ENCODE peak calls at places on chromosomes 16 and 17, in nine cellular contexts. C is stomach, R is mesendoderm, H is MM.1S, K is trophoblast cell, G is heart right ventricle, V is A549, W is body of pancreas, S is lung. Q is an unnamed sample.

GRCh38 chr17:39854909-39855308 is 9.2 kb downstream of the IKZF3 start:
- DNase-seq in H (no peak), R (no peak), S (no peak), W (no peak), C (no peak), K (no peak), V (no peak), G (no peak), Q (no peak)

GRCh38 chr17:6755281-6755680 is 565 bp upstream of the XAF1 start:
- DNase-seq in V (no peak), C (no peak), S (no peak), W (peak; percentile 32), K (no peak), R (no peak), H (no peak), G (peak; percentile 68), Q (no peak)

GRCh38 chr16:57667526-57668258 is 414 bp upstream of the ADGRG3 start:
- DNase-seq in H (no peak), C (peak; percentile 54), K (peak; percentile 92), G (no peak), S (peak; percentile 74), R (peak; percentile 78), W (peak; percentile 59), V (no peak), Q (no peak)

GRCh38 chr16:67207116-67207856 is 8.4 kb downstream of the ELMO3 start:
- DNase-seq in H (no peak), K (no peak), S (no peak), G (no peak), R (no peak), W (no peak), C (no peak), V (no peak), Q (no peak)

GRCh38 chr17:8056232-8056975 is 17.5 kb downstream of the ALOX15B start:
- DNase-seq in V (no peak), G (no peak), K (peak; percentile 44), H (no peak), C (peak; percentile 81), W (peak; percentile 83), S (peak; percentile 80), R (no peak), Q (no peak)

GRCh38 chr17:68539536-68540469 is 27.6 kb downstream of the PRKAR1A start:
- DNase-seq in K (peak; percentile 65), H (peak; percentile 25), G (no peak), S (peak; percentile 74), R (peak; percentile 61), C (peak; percentile 55), W (peak; percentile 15), V (no peak), Q (no peak)

GRCh38 chr16:80202831-80203230 is 338.0 kb upstream of the DYNLRB2 start:
- DNase-seq in H (no peak), V (no peak), W (no peak), R (no peak), C (no peak), K (no peak), G (no peak), S (no peak), Q (no peak)

GRCh38 chr17:10121971-10122707 is 76.3 kb downstream of the GAS7 start:
- DNase-seq in K (no peak), G (peak; percentile 51), V (no peak), S (no peak), C (no peak), W (no peak), H (no peak), R (no peak), Q (no peak)

DNA sequence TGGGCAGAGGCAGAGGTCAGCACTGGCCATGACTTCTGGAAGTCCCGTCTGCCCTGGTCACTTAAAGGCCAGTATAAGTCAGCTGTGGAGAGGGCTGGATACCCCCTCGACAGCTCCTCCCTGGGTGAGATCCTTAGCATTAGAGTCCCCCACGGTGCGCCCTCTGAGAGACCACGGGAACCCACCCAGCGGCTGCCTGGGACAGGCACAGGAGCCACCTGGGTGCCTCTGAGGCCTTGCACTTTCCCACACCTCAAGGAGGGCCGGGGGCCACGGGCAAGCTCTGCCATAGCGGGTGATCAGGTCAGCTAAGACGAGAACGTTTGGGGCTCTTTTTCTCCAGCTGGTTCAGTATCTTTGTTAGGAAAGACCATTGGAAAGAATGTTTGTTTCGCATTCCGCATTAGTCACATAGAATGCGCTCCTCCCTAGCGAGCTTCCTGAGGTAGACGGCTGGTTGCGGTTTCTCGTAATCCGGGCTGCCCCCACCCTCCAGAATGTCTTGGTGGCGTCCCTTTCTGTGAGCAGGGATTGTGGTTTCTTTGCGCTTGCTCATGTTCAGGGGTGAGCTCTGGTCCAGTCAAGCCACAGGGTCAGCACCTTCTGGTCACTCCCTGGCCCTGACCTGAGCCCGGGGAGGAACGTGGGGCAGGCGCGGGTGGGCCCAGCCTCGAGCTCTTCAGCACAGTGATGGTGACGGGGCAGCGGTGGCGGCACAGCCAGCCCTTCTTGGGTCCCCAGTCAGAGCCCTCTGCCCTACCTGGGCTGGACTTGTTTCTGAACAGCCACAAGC is 25.2 kb downstream of the NME3 start:
- DNase-seq in C (no peak), V (no peak), W (no peak), K (peak; percentile 97), R (peak; percentile 60), S (no peak), G (no peak), H (no peak), Q (no peak)
- H3K27ac ChIP-seq in C (no peak overlapping the region), V (peak overlapping the region; percentile 72), W (no peak overlapping the region), K (peak overlapping the region; percentile 99), R (no peak overlapping the region), S (no peak overlapping the region), G (no peak overlapping the region), H (no peak overlapping the region), Q (no peak overlapping the region)

GRCh38 chr16:47460301-47460754 is 535 bp downstream of the ITFG1 start:
- DNase-seq in K (peak; percentile 58), R (peak; percentile 54), H (no peak), C (no peak), W (peak; percentile 10), G (no peak), S (no peak), V (no peak), Q (peak; percentile 1)

GRCh38 chr16:47459603-47460002 is 1.3 kb downstream of the ITFG1 start:
- DNase-seq in S (no peak), G (no peak), W (no peak), C (no peak), H (no peak), R (peak; percentile 40), K (no peak), V (no peak), Q (no peak)

GRCh38 chr16:47463771-47464624 is 2.9 kb downstream of the PHKB start:
- DNase-seq in R (no peak), V (no peak), H (no peak), G (no peak), K (no peak), C (no peak), W (no peak), S (no peak), Q (no peak)

GRCh38 chr16:47460755-47461597 is at the start of the genes ITFG1 and PHKB:
- DNase-seq in R (peak; percentile 98), K (peak; percentile 92), W (peak; percentile 93), H (peak; percentile 93), C (peak; percentile 91), V (peak; percentile 56), S (peak; percentile 91), G (peak; percentile 93), Q (peak; percentile 96)

GRCh38 chr16:47461598-47462266 is 601 bp downstream of the PHKB start:
- DNase-seq in H (peak; percentile 80), W (peak; percentile 68), K (peak; percentile 94), C (no peak), V (peak; percentile 53), S (peak; percentile 52), R (peak; percentile 66), G (no peak), Q (peak; percentile 18)
- H3K4me1 ChIP-seq in H (peaks cover 19% of the 10 kb centered on the region), W (peaks cover 39% of the 10 kb centered on the region), K (peaks cover 5% of the 10 kb centered on the region), C (peaks cover 40% of the 10 kb centered on the region), V (peaks cover 17% of the 10 kb centered on the region), S (peaks cover 9% of the 10 kb centered on the region), R (peaks cover 7% of the 10 kb centered on the region), G (peaks cover 67% of the 10 kb centered on the region), Q (peaks cover 10% of the 10 kb centered on the region)

GRCh38 chr16:61871837-61872777 is 164.1 kb downstream of the CDH8 start:
- DNase-seq in V (no peak), H (no peak), G (no peak), C (no peak), R (peak; percentile 46), S (no peak), K (no peak), W (no peak), Q (no peak)
- H3K27ac ChIP-seq in V (no peak overlapping the region), H (no peak overlapping the region), G (no peak overlapping the region), C (no peak overlapping the region), R (peak overlapping the region; percentile 70), S (no peak overlapping the region), K (no peak overlapping the region), W (no peak overlapping the region), Q (no peak overlapping the region)

DNA sequence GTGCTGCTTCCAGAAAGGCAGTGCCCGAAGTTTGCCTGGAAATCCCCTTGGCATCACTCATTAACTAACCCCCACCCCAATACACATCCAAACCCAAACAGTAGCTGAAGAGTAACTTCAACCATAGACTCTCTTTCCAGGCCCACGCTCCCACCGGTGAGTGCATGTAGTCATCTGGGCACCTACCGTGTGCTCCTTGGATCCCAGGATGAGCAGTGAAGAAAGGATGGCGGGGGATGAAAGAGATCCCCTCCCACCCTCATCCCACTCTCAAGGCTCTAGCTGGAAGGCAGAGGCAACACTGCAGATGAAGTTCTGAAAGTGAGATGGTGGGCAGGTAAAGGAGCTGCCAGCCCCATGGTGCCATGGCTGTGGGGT is 305.0 kb downstream of the SOX9 start:
- DNase-seq in H (no peak), V (no peak), W (no peak), G (no peak), S (no peak), R (no peak), C (no peak), K (no peak), Q (no peak)
- H3K4me1 ChIP-seq in H (peaks cover 28% of the 10 kb centered on the region), V (peaks cover 96% of the 10 kb centered on the region), W (peaks cover 30% of the 10 kb centered on the region), G (no peaks in the 10 kb centered on the region), S (peaks cover 3% of the 10 kb centered on the region), R (no peaks in the 10 kb centered on the region), C (peaks cover 49% of the 10 kb centered on the region), K (peaks cover 27% of the 10 kb centered on the region), Q (no peaks in the 10 kb centered on the region)